ENCODE peak calls at places on chromosome 3, in six cellular contexts. A is mucosa of descending colon, R is heart left ventricle, T is HCT116, B is psoas muscle, E is pancreas. X is an unnamed sample.
A peak's percentile ranks its signal among the peaks of the same experiment; 100 is the strongest.

GRCh38 chr3:32990116-32990515 is 38.7 kb downstream of the CCR4 start:
- ATAC-seq in A (no peak), R (no peak), T (no peak), B (no peak), E (no peak), X (no peak)

GRCh38 chr3:9142346-9142745 is 107.1 kb downstream of the SRGAP3 start:
- ATAC-seq in A (no peak), R (peak; percentile 80), T (no peak), B (peak; percentile 80), E (peak; percentile 72), X (peak; percentile 27)

GRCh38 chr3:8882617-8883016 is 80.7 kb downstream of the RAD18 start:
- ATAC-seq in A (no peak), R (no peak), T (no peak), B (no peak), E (no peak), X (no peak)

GRCh38 chr3:69986419-69986818 is 13.1 kb upstream of the SAMMSON start:
- ATAC-seq in A (no peak), R (no peak), T (no peak), B (no peak), E (no peak), X (no peak)

GRCh38 chr3:123559040-123559861 is 25.6 kb downstream of the HACD2 start:
- ATAC-seq in A (peak; percentile 57), R (peak; percentile 41), T (peak; percentile 46), B (no peak), E (no peak), X (no peak)

GRCh38 chr3:55458398-55458797 is 28.7 kb downstream of the WNT5A start:
- ATAC-seq in A (no peak), R (no peak), T (no peak), B (no peak), E (no peak), X (no peak)

GRCh38 chr3:17951241-17951640 is 208.8 kb upstream of the TBC1D5 start:
- ATAC-seq in A (no peak), R (no peak), T (no peak), B (no peak), E (no peak), X (no peak)

GRCh38 chr3:8713901-8714759 is 19.5 kb upstream of the CAV3 start:
- ATAC-seq in A (peak; percentile 51), R (no peak), T (peak; percentile 98), B (peak; percentile 56), E (no peak), X (no peak)

DNA sequence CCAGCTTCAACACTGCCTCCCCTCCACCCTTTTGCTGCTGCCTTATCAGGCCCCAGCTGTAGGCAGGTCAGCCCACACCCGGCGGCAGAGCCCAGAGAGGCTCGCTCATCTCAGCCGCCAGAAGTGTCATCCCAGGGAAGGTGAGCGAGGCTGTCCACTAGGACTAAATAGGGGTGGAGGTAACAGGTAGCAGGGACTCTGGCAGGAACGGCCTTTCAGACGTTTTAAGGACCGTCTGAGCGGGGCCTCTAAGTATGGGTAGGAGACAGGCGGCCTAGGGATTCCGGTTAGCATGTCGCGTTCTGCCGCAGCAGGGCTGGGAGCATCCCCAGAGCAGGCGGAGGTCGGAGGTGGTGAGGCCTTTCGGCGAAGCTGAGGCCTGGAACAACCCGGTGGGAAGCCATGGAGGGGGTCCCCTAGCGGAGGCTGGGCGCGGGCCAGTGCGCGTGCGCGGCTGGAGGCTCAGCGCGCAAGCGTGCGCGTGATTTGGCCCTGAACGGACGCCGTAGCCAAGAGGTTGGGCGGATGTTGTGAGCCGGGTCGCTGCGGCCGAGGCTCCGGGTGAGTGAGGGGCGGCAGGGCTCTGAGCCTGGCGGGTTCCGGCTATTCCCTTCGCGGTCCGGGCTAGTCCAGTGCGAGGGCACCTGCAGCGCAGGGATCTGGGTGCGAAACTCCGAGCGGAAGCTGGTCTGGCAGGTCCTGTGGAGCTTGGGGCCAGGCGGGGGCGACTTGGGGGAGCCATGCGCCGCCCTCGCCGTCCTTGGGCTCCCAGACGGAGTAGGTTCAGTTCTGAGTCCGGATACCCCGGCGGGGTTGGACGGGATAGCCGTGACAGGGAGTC is at the start of the genes MST1 and RNF123:
- ATAC-seq in A (peak; percentile 85), R (peak; percentile 85), T (peak; percentile 68), B (peak; percentile 82), E (peak; percentile 74), X (peak; percentile 78)
- TF ChIP-seq CTCF in A (no peak), R (peak; percentile 27), T (peak; percentile 35), B (peak; percentile 37), E (no peak), X (peak; percentile 48)

GRCh38 chr3:141414141-141414689 is 45.9 kb downstream of the ZBTB38 start:
- ATAC-seq in A (no peak), R (no peak), T (no peak), B (no peak), E (no peak), X (no peak)

GRCh38 chr3:141412087-141412935 is 44.0 kb downstream of the ZBTB38 start:
- ATAC-seq in A (peak; percentile 64), R (peak; percentile 68), T (no peak), B (peak; percentile 43), E (peak; percentile 63), X (peak; percentile 54)

GRCh38 chr3:141410861-141411771 is 42.8 kb downstream of the ZBTB38 start:
- ATAC-seq in A (peak; percentile 40), R (peak; percentile 12), T (no peak), B (no peak), E (no peak), X (no peak)

GRCh38 chr3:141413387-141414140 is 45.3 kb downstream of the ZBTB38 start:
- ATAC-seq in A (no peak), R (no peak), T (no peak), B (peak; percentile 52), E (no peak), X (no peak)

GRCh38 chr3:141412936-141413354 is 44.6 kb downstream of the ZBTB38 start:
- ATAC-seq in A (peak; percentile 5), R (peak; percentile 86), T (no peak), B (peak; percentile 78), E (peak; percentile 79), X (peak; percentile 93)
- TF ChIP-seq CTCF in A (no peak), R (no peak), T (no peak), B (no peak), E (no peak), X (no peak)

GRCh38 chr3:170483485-170484262 is 65.0 kb downstream of the CLDN11 start:
- ATAC-seq in A (peak; percentile 21), R (no peak), T (peak; percentile 96), B (no peak), E (no peak), X (no peak)
- TF ChIP-seq CTCF in A (no peak), R (no peak), T (peak; percentile 50), B (no peak), E (no peak), X (no peak)

GRCh38 chr3:53744351-53744750 is 101.9 kb downstream of the CHDH start:
- ATAC-seq in A (peak; percentile 95), R (no peak), T (peak; percentile 88), B (peak; percentile 63), E (peak; percentile 96), X (no peak)
- TF ChIP-seq CTCF in A (no peak), R (no peak), T (peak; percentile 19), B (no peak), E (no peak), X (no peak)

GRCh38 chr3:21170964-21171363 is 580.0 kb downstream of the ZNF385D start:
- ATAC-seq in A (no peak), R (no peak), T (no peak), B (no peak), E (no peak), X (no peak)
- TF ChIP-seq CTCF in A (no peak), R (no peak), T (no peak), B (peak; percentile 20), E (no peak), X (no peak)

GRCh38 chr3:67719333-67719732 is 64.9 kb upstream of the SUCLG2 start:
- ATAC-seq in A (no peak), R (no peak), T (no peak), B (no peak), E (no peak), X (no peak)

GRCh38 chr3:67724434-67724833 is 70.0 kb upstream of the SUCLG2 start:
- ATAC-seq in A (no peak), R (no peak), T (no peak), B (no peak), E (no peak), X (no peak)

DNA sequence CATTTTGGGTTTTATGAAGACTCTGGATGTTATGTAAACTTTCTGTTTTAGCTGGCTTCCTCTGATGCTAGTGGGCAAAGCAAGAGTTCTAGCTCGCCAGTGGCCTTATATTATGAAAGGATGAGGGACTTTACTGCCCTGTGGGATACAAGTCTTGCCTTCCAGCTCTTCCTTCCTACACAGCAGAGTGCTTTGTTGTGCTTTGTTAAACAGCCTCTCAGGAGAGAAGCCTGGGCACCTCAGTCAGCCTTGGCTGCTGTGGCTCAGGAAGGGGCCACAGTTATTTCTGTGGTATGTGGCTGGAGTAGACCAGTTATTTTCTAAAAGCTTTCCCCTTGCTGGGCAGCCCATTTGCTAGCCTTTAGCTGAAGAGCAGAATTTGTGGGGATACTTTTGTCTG is 69.5 kb upstream of the SUCLG2 start:
- ATAC-seq in A (no peak), R (no peak), T (no peak), B (no peak), E (no peak), X (no peak)
- TF ChIP-seq CTCF in A (no peak), R (no peak), T (no peak), B (no peak), E (no peak), X (no peak)

DNA sequence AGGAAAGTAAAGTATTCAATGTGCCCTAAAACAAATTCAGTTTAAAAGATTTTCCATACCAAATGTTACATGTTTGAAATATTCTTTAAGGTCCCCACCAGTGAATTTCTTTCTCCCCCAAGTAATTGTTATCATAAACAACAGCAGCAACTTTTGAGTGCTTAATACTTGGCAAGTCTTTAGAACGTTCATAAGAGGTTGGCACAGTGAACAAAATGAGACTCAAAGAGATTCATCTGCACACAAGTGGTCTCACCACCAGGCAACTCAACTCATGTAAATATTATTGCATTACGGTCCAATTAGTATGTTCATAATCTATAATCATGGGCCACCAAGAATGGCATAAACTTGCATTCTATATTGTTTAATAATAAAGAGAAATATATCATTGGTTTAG is 98.7 kb downstream of the TBL1XR1 start:
- ATAC-seq in A (no peak), R (no peak), T (no peak), B (no peak), E (no peak), X (no peak)
- TF ChIP-seq CTCF in A (no peak), R (no peak), T (no peak), B (no peak), E (no peak), X (no peak)

DNA sequence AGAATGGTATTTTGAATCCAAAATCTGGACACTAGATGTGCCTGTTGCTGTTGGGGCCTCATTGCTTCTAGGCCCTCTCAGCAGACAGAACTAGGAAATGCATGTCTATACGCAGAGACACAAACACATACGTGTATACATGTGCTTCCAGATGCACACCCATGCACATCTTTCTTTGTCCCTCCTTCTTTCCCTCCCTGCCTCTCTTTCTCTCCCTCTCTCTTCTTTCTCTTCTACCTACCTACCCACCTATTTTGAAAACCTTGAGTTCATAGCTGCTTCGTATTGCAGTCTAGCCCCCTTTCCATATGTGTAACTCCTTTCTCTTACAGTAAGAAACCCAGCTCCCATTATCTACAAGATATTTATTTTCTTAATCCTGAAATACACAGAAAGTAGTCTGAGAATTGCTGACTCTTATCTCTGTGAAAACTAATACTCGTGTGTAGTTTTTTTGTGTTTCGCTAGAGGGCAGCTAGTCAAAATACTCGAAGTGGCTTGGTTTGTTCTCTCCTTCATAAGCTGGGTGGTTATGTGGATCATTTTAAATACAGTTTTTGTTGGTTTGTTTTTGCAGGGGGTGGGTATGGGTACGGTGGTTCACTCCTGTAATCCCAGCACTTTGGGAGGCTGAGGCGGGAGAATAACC is 18.5 kb downstream of the RPL32 start:
- ATAC-seq in A (peak; percentile 34), R (no peak), T (peak; percentile 84), B (no peak), E (no peak), X (no peak)
- TF ChIP-seq CTCF in A (no peak), R (no peak), T (peak; percentile 40), B (peak; percentile 5), E (no peak), X (no peak)

X was measured in gastroesophageal sphincter.